ENCODE peak calls at places on chromosome 9, in nine cellular contexts. Y, D, K, F, Z, T, Q, R and H are unnamed samples.

GRCh38 chr9:126719677-126720435 is 85.0 kb upstream of the ZBTB43 start:
- DNase-seq in Z (no peak), D (peak), K (no peak), T (peak), Q (peak), F (peak), R (peak), Y (peak), H (peak)

GRCh38 chr9:135093911-135094584 is 6.6 kb downstream of the OLFM1 start:
- DNase-seq in Z (no peak), F (no peak), Q (no peak), Y (no peak), D (no peak), R (no peak), K (no peak), T (no peak), H (no peak)

GRCh38 chr9:132003904-132004303 is 75.8 kb downstream of the MED27 start:
- DNase-seq in T (no peak), F (no peak), Z (no peak), K (no peak), Y (no peak), D (no peak), R (no peak), Q (no peak), H (no peak)

GRCh38 chr9:7901676-7902075 is 102.1 kb upstream of the DMAC1 start:
- DNase-seq in R (no peak), T (no peak), F (no peak), K (no peak), Q (no peak), Y (no peak), Z (no peak), D (no peak), H (no peak)

GRCh38 chr9:23379842-23380241 is 446.2 kb downstream of the ELAVL2 start:
- DNase-seq in D (peak), T (no peak), Z (no peak), F (peak), Y (no peak), K (no peak), R (no peak), Q (no peak), H (no peak)

GRCh38 chr9:125332527-125332926 is 70.9 kb downstream of the GAPVD1 start:
- DNase-seq in Z (peak), D (no peak), T (no peak), F (no peak), Y (no peak), K (no peak), Q (no peak), R (no peak), H (no peak)

GRCh38 chr9:14318934-14319513 is 5.1 kb upstream of the NFIB start:
- DNase-seq in F (no peak), K (no peak), Z (no peak), R (no peak), Y (no peak), D (no peak), T (no peak), Q (no peak), H (no peak)

GRCh38 chr9:128911529-128912035 is 9.2 kb upstream of the PHYHD1 start:
- DNase-seq in K (peak), D (peak), Z (no peak), F (peak), Q (no peak), T (no peak), R (no peak), Y (no peak), H (peak)

GRCh38 chr9:28052104-28052503 is 478.8 kb upstream of the C9orf72 start:
- DNase-seq in Q (no peak), F (no peak), R (no peak), Y (no peak), T (no peak), K (no peak), D (no peak), Z (no peak), H (no peak)

GRCh38 chr9:118931941-118932340 is 437.3 kb downstream of the BRINP1 start:
- DNase-seq in Y (no peak), F (no peak), Z (no peak), T (no peak), D (no peak), K (no peak), R (no peak), Q (no peak), H (no peak)

GRCh38 chr9:134341306-134341705 is 15.1 kb downstream of the RXRA start:
- DNase-seq in Q (no peak), F (no peak), D (peak), T (no peak), Z (no peak), R (no peak), Y (no peak), K (no peak), H (no peak)

GRCh38 chr9:104606202-104606601 is 775 bp upstream of the OR13C2 start:
- DNase-seq in K (no peak), D (no peak), F (peak), R (no peak), T (no peak), Y (no peak), Q (no peak), Z (no peak), H (no peak)

GRCh38 chr9:136052433-136052880 is 42.6 kb downstream of the NACC2 start:
- DNase-seq in T (no peak), K (peak), Y (no peak), R (no peak), F (peak), Q (no peak), D (no peak), Z (no peak), H (peak)

GRCh38 chr9:129889936-129890717 is 54.9 kb downstream of the USP20 start:
- DNase-seq in D (no peak), Y (peak), K (no peak), T (peak), F (no peak), Q (peak), Z (peak), R (no peak), H (no peak)

GRCh38 chr9:3906437-3907213 is 380.8 kb upstream of the RFX3 start:
- DNase-seq in R (no peak), D (peak), T (no peak), Q (no peak), Y (no peak), Z (no peak), F (peak), K (peak), H (peak)